ENCODE peak calls at places on chromosomes 1 and 21, in eight cellular contexts. I, B, P, O, M, Z, X and G are unnamed samples.

GRCh38 chr1:12565966-12566352 is 52.1 kb downstream of the DHRS3 start:
- DNase-seq in I (no peak), B (no peak), P (no peak), O (no peak), M (no peak), Z (no peak), X (no peak), G (no peak)

GRCh38 chr1:225977937-225978748 is 21.0 kb downstream of the SDE2 start:
- DNase-seq in I (no peak), B (peak), P (no peak), O (no peak), M (no peak), Z (peak), X (no peak), G (no peak)

GRCh38 chr21:45152265-45152746 is 77.9 kb downstream of the ADARB1 start:
- DNase-seq in I (no peak), B (no peak), P (no peak), O (no peak), M (peak), Z (peak), X (no peak), G (no peak)

GRCh38 chr1:118185083-118185899 is at the start of gene SPAG17:
- DNase-seq in I (no peak), B (peak), P (peak), O (no peak), M (no peak), Z (no peak), X (no peak), G (peak)

GRCh38 chr1:84541679-84542078 is 32.6 kb downstream of the CTBS start:
- DNase-seq in I (no peak), B (no peak), P (no peak), O (no peak), M (no peak), Z (no peak), X (no peak), G (no peak)

GRCh38 chr1:17255336-17255735 is 6.4 kb downstream of the PADI3 start:
- DNase-seq in I (no peak), B (no peak), P (no peak), O (no peak), M (no peak), Z (no peak), X (no peak), G (no peak)

GRCh38 chr1:116671835-116672234 is 4.3 kb upstream of the IGSF3 start:
- DNase-seq in I (no peak), B (no peak), P (no peak), O (no peak), M (no peak), Z (no peak), X (no peak), G (no peak)

GRCh38 chr1:228163004-228163753 is 2.4 kb upstream of the IBA57 start:
- DNase-seq in I (no peak), B (peak), P (no peak), O (no peak), M (no peak), Z (no peak), X (no peak), G (peak)

GRCh38 chr1:161408404-161409085 is 40.9 kb upstream of the CFAP126 start:
- DNase-seq in I (no peak), B (no peak), P (no peak), O (no peak), M (no peak), Z (no peak), X (no peak), G (no peak)

GRCh38 chr1:76187436-76187835 is 112.9 kb downstream of the ST6GALNAC3 start:
- DNase-seq in I (no peak), B (no peak), P (no peak), O (no peak), M (no peak), Z (no peak), X (no peak), G (no peak)

GRCh38 chr1:162721471-162721870 is 69.0 kb upstream of the HSD17B7 start:
- DNase-seq in I (no peak), B (no peak), P (no peak), O (no peak), M (no peak), Z (no peak), X (no peak), G (no peak)

GRCh38 chr1:203625623-203626189 is 926 bp upstream of the ATP2B4 start:
- DNase-seq in I (peak), B (peak), P (no peak), O (no peak), M (peak), Z (no peak), X (peak), G (no peak)

GRCh38 chr1:219659682-219660081 is 46.8 kb upstream of the ZC3H11B start:
- DNase-seq in I (peak), B (no peak), P (no peak), O (peak), M (no peak), Z (no peak), X (no peak), G (no peak)

GRCh38 chr1:2379733-2380404 is 11.5 kb downstream of the MORN1 start:
- DNase-seq in I (no peak), B (peak), P (no peak), O (no peak), M (no peak), Z (peak), X (no peak), G (peak)

GRCh38 chr1:226041419-226041818 is 21.1 kb upstream of the H3-3A start:
- DNase-seq in I (no peak), B (no peak), P (no peak), O (no peak), M (no peak), Z (no peak), X (no peak), G (no peak)

GRCh38 chr1:17250601-17251000 is 1.7 kb downstream of the PADI3 start:
- DNase-seq in I (no peak), B (peak), P (no peak), O (no peak), M (no peak), Z (no peak), X (no peak), G (no peak)

GRCh38 chr1:64098436-64098835 is 105.0 kb upstream of the UBE2U start:
- DNase-seq in I (no peak), B (no peak), P (no peak), O (no peak), M (no peak), Z (no peak), X (no peak), G (no peak)

GRCh38 chr1:8666394-8667167 is 150.9 kb downstream of the RERE start:
- DNase-seq in I (no peak), B (no peak), P (no peak), O (peak), M (no peak), Z (no peak), X (no peak), G (no peak)

GRCh38 chr1:43932786-43933385 is 715 bp upstream of the ARTN start:
- DNase-seq in I (peak), B (no peak), P (no peak), O (no peak), M (no peak), Z (no peak), X (no peak), G (no peak)

GRCh38 chr1:19647643-19648042 is 3.5 kb downstream of the NBL1 start:
- DNase-seq in I (no peak), B (no peak), P (no peak), O (no peak), M (peak), Z (no peak), X (no peak), G (peak)

GRCh38 chr1:48208652-48209051 is 13.9 kb upstream of the SLC5A9 start:
- DNase-seq in I (no peak), B (no peak), P (no peak), O (no peak), M (no peak), Z (no peak), X (no peak), G (no peak)

GRCh38 chr21:28776251-28776650 is 216.4 kb downstream of the LTN1 start:
- DNase-seq in I (peak), B (no peak), P (no peak), O (no peak), M (no peak), Z (no peak), X (no peak), G (no peak)

GRCh38 chr1:67307251-67308060 is at the start of gene IL12RB2:
- DNase-seq in I (no peak), B (no peak), P (no peak), O (no peak), M (peak), Z (no peak), X (peak), G (no peak)

GRCh38 chr1:57520743-57521142 is 96.9 kb upstream of the DAB1 start:
- DNase-seq in I (no peak), B (no peak), P (no peak), O (no peak), M (no peak), Z (no peak), X (no peak), G (no peak)

GRCh38 chr1:86739901-86740507 is 35.6 kb downstream of the SH3GLB1 start:
- DNase-seq in I (no peak), B (no peak), P (no peak), O (no peak), M (peak), Z (no peak), X (no peak), G (no peak)

GRCh38 chr1:77594366-77595112 is 87.9 kb downstream of the ZZZ3 start:
- DNase-seq in I (no peak), B (no peak), P (no peak), O (no peak), M (no peak), Z (no peak), X (no peak), G (no peak)

GRCh38 chr1:244796719-244797406 is 38.6 kb upstream of the COX20 start:
- DNase-seq in I (peak), B (peak), P (peak), O (peak), M (peak), Z (peak), X (peak), G (peak)

GRCh38 chr1:66752000-66752592 is at the start of gene DYNLT5:
- DNase-seq in I (peak), B (peak), P (no peak), O (no peak), M (no peak), Z (peak), X (no peak), G (peak)

GRCh38 chr1:153789478-153790148 is 14.4 kb downstream of the SLC27A3 start:
- DNase-seq in I (no peak), B (no peak), P (no peak), O (no peak), M (peak), Z (peak), X (no peak), G (peak)

GRCh38 chr1:66455446-66455845 is 78.5 kb upstream of the SGIP1 start:
- DNase-seq in I (no peak), B (no peak), P (no peak), O (no peak), M (no peak), Z (no peak), X (no peak), G (no peak)

GRCh38 chr1:228964178-228964819 is 229.0 kb downstream of the RHOU start:
- DNase-seq in I (no peak), B (peak), P (no peak), O (peak), M (no peak), Z (peak), X (no peak), G (peak)

GRCh38 chr1:212595787-212596714 is 12.5 kb upstream of the ATF3 start:
- DNase-seq in I (peak), B (no peak), P (peak), O (peak), M (peak), Z (no peak), X (no peak), G (no peak)

GRCh38 chr21:31624961-31625491 is 34.5 kb upstream of the SOD1 start:
- DNase-seq in I (no peak), B (no peak), P (no peak), O (no peak), M (no peak), Z (no peak), X (no peak), G (no peak)

GRCh38 chr1:47235280-47235679 is 3.3 kb upstream of the TAL1 start:
- DNase-seq in I (no peak), B (peak), P (no peak), O (no peak), M (no peak), Z (no peak), X (no peak), G (no peak)

GRCh38 chr1:9307303-9307702 is 14.6 kb downstream of the SPSB1 start:
- DNase-seq in I (no peak), B (no peak), P (no peak), O (no peak), M (no peak), Z (no peak), X (no peak), G (no peak)